ENCODE peak calls at places on chromosomes 1 and 21, in ten cellular contexts. X is right cardiac atrium; U is left lung; I is CD8-positive, alpha-beta memory T cell; B is lower lobe of right lung; E is mammary epithelial cell; N is OCI-LY7; D is uterus; F is left ventricle myocardium inferior; W is PC-9. P is an unnamed sample.

GRCh38 chr1:171860696-171861095 is 19.4 kb downstream of the DNM3 start:
- DNase-seq in X (no peak), U (no peak), I (no peak), B (no peak), E (peak), N (no peak), D (no peak), F (no peak), W (no peak), P (no peak)

GRCh38 chr21:45457161-45457831 is 52.3 kb downstream of the COL18A1 start:
- DNase-seq in X (peak), U (no peak), I (no peak), B (no peak), E (no peak), N (no peak), D (no peak), F (no peak), W (no peak), P (peak)

GRCh38 chr1:217605390-217605789 is 25.5 kb downstream of the GPATCH2 start:
- DNase-seq in X (no peak), U (no peak), I (no peak), B (no peak), E (no peak), N (no peak), D (no peak), F (no peak), W (no peak), P (no peak)

GRCh38 chr21:15063081-15063820 is 1.5 kb downstream of the NRIP1 start:
- DNase-seq in X (no peak), U (no peak), I (no peak), B (no peak), E (peak), N (no peak), D (no peak), F (no peak), W (no peak), P (peak)

GRCh38 chr1:20483833-20484525 is 2.0 kb downstream of the CAMK2N1 start:
- DNase-seq in X (peak), U (peak), I (no peak), B (no peak), E (peak), N (no peak), D (no peak), F (no peak), W (no peak), P (peak)

GRCh38 chr1:5850503-5850902 is 141.7 kb downstream of the NPHP4 start:
- DNase-seq in X (no peak), U (no peak), I (no peak), B (no peak), E (peak), N (no peak), D (no peak), F (no peak), W (no peak), P (no peak)

GRCh38 chr1:33410091-33410701 is 20.7 kb downstream of the PHC2 start:
- DNase-seq in X (no peak), U (no peak), I (no peak), B (no peak), E (no peak), N (no peak), D (no peak), F (no peak), W (no peak), P (no peak)

GRCh38 chr1:58898739-58899580 is 115.1 kb upstream of the JUN start:
- DNase-seq in X (peak), U (peak), I (no peak), B (peak), E (no peak), N (no peak), D (peak), F (peak), W (no peak), P (peak)

GRCh38 chr1:63674238-63674864 is 81.1 kb downstream of the PGM1 start:
- DNase-seq in X (peak), U (peak), I (no peak), B (peak), E (peak), N (peak), D (peak), F (peak), W (peak), P (peak)

GRCh38 chr1:34088001-34088400 is 77.0 kb downstream of the CSMD2 start:
- DNase-seq in X (no peak), U (no peak), I (no peak), B (no peak), E (no peak), N (no peak), D (no peak), F (no peak), W (no peak), P (no peak)

GRCh38 chr1:223012176-223012788 is 130.8 kb downstream of the TLR5 start:
- DNase-seq in X (no peak), U (no peak), I (no peak), B (no peak), E (no peak), N (no peak), D (no peak), F (no peak), W (no peak), P (no peak)

GRCh38 chr1:185300152-185300551 is 16.9 kb downstream of the IVNS1ABP start:
- DNase-seq in X (no peak), U (no peak), I (no peak), B (no peak), E (no peak), N (no peak), D (no peak), F (no peak), W (no peak), P (no peak)

GRCh38 chr1:215888159-215888558 is 321.1 kb downstream of the KCTD3 start:
- DNase-seq in X (no peak), U (no peak), I (no peak), B (no peak), E (no peak), N (no peak), D (no peak), F (no peak), W (no peak), P (no peak)

GRCh38 chr1:3598522-3599285 is 12.6 kb downstream of the MEGF6 start:
- DNase-seq in X (no peak), U (no peak), I (no peak), B (no peak), E (no peak), N (no peak), D (no peak), F (no peak), W (no peak), P (no peak)

GRCh38 chr1:75472089-75472970 is 138.6 kb downstream of the SLC44A5 start:
- DNase-seq in X (no peak), U (no peak), I (no peak), B (no peak), E (no peak), N (no peak), D (no peak), F (no peak), W (no peak), P (no peak)

GRCh38 chr1:221697924-221698425 is 43.9 kb downstream of the DUSP10 start:
- DNase-seq in X (no peak), U (no peak), I (no peak), B (no peak), E (peak), N (no peak), D (no peak), F (no peak), W (no peak), P (no peak)

GRCh38 chr1:145711213-145711651 is 4.1 kb upstream of the PDZK1 start:
- DNase-seq in X (no peak), U (no peak), I (no peak), B (no peak), E (no peak), N (no peak), D (no peak), F (no peak), W (peak), P (no peak)

GRCh38 chr21:35792569-35792968 is 267.8 kb downstream of the SETD4 start:
- DNase-seq in X (no peak), U (no peak), I (no peak), B (no peak), E (no peak), N (peak), D (no peak), F (no peak), W (no peak), P (no peak)

GRCh38 chr1:56137829-56138505 is 441.4 kb downstream of the PLPP3 start:
- DNase-seq in X (no peak), U (no peak), I (no peak), B (no peak), E (no peak), N (no peak), D (no peak), F (no peak), W (no peak), P (no peak)

GRCh38 chr1:184563308-184563707 is 176.5 kb downstream of the C1orf21 start:
- DNase-seq in X (no peak), U (no peak), I (no peak), B (no peak), E (peak), N (no peak), D (no peak), F (no peak), W (no peak), P (no peak)

GRCh38 chr1:15788624-15789301 is 18.7 kb downstream of the UQCRHL start:
- DNase-seq in X (no peak), U (no peak), I (no peak), B (no peak), E (peak), N (no peak), D (no peak), F (no peak), W (peak), P (no peak)

GRCh38 chr1:21607549-21608529 is 61.3 kb downstream of the RAP1GAP start:
- DNase-seq in X (peak), U (peak), I (no peak), B (peak), E (peak), N (peak), D (peak), F (peak), W (peak), P (peak)

GRCh38 chr1:109900489-109900888 is 10.2 kb upstream of the CSF1 start:
- DNase-seq in X (no peak), U (no peak), I (no peak), B (no peak), E (no peak), N (no peak), D (no peak), F (no peak), W (no peak), P (no peak)

GRCh38 chr1:232979596-232979995 is 29.2 kb downstream of the NTPCR start:
- DNase-seq in X (no peak), U (no peak), I (no peak), B (no peak), E (no peak), N (no peak), D (no peak), F (no peak), W (no peak), P (no peak)

GRCh38 chr1:239718997-239719628 is 332.7 kb downstream of the CHRM3 start:
- DNase-seq in X (no peak), U (no peak), I (peak), B (no peak), E (no peak), N (no peak), D (no peak), F (no peak), W (no peak), P (no peak)

GRCh38 chr1:198153103-198153502 is 3.7 kb upstream of the NEK7 start:
- DNase-seq in X (no peak), U (peak), I (no peak), B (no peak), E (no peak), N (no peak), D (no peak), F (no peak), W (no peak), P (peak)

GRCh38 chr21:41119901-41120300 is 48.1 kb upstream of the BACE2 start:
- DNase-seq in X (no peak), U (no peak), I (no peak), B (no peak), E (peak), N (no peak), D (no peak), F (no peak), W (peak), P (no peak)

GRCh38 chr1:235943581-235944114 is 76.9 kb upstream of the LYST start:
- DNase-seq in X (no peak), U (no peak), I (no peak), B (no peak), E (peak), N (no peak), D (no peak), F (no peak), W (peak), P (no peak)

DNA sequence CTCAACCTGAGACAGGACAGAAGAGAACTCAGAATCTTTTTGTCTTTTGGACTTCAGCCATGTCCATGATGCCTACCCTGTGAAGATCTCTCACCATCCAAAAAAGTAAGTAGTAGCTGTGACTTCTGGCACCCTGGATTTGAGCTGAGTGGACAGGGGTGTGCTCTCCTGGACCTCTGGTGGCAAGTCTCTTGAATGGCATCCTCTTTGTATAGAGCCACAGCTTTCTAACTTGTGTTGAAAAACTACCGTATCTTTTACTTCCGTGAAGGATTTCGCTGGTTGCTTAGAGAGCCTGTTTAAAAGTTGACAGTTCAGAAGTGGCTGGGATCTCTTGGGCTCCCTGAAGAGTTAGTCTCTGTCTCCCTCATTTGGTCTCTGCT is 1.8 kb downstream of the MFN2 start:
- DNase-seq in X (no peak), U (no peak), I (no peak), B (no peak), E (no peak), N (no peak), D (no peak), F (no peak), W (peak), P (no peak)
- H3K27ac ChIP-seq in X (peak), U (peak), I (peak), B (no peak), E (peak), N (no peak), D (no peak), F (peak), W (no peak), P (peak)

DNA sequence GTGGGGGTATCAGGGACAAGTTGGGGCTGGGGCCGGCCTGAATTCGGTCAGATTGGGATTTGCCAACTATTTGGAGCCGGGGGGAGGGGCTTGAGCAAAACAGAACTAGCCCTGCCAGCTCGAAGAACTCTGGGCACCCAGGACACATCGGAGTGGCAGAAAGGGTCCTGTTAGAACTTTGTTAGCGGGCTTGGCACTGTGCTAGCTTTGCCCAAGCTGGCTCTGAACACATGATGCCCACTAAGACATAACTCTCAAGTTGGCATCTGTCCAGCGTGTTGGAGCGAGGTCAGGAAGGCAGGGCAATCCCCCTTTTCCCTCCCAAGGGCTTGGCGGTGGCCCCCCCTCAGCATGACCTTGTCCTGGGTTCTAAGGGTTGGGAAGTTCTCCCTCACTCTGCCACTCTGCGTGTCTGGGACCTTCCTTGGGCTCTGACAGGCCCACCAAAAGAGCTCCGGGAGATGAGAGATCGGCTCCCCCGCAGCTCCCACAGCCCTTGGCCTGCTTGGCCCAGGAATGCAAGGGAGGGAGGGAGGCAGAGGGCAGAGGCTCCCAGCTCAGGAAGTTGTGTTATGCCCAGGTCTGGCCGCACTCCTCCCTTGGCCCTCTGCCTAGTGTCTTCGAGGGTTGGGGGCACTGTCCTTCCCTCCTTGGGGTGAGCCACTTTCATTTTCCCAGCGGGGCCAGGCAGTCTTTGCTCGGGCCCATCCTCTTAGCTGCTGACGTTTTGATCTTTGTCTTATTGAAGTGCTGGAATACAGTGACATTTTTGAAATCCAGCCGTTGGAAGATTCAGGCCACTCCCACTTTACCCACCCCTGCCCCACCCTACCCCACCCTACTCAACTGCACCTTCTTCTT is 1.2 kb downstream of the LMNA start:
- DNase-seq in X (peak), U (peak), I (no peak), B (peak), E (peak), N (no peak), D (peak), F (peak), W (peak), P (peak)
- H3K4me3 ChIP-seq in X (peak), U (peak), I (peak), B (peak), E (peak), N (no peak), D (peak), F (peak), W (peak), P (peak)

DNA sequence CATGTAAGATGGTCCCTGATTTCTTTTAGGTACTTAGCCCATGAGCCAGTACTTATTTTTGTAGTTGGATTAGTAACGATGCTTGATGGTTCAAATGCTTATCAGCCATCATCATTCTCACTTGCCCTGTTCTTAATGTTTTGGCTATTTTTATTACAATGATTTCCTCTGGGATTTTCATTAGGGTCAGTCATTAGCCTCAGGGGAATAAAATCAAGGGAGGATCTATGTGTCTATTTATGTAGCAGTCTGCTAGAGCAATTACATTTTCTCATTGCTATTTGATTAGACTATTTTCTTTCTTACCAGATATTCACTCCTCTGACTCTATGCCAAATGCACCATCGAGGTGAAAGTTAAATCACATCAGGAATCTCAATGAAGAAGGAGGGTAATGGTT is 10.9 kb upstream of the CCT8 start:
- DNase-seq in X (no peak), U (no peak), I (no peak), B (no peak), E (no peak), N (no peak), D (no peak), F (no peak), W (no peak), P (no peak)
- H3K27ac ChIP-seq in X (no peak), U (no peak), I (no peak), B (no peak), E (no peak), N (no peak), D (no peak), F (no peak), W (no peak), P (no peak)

DNA sequence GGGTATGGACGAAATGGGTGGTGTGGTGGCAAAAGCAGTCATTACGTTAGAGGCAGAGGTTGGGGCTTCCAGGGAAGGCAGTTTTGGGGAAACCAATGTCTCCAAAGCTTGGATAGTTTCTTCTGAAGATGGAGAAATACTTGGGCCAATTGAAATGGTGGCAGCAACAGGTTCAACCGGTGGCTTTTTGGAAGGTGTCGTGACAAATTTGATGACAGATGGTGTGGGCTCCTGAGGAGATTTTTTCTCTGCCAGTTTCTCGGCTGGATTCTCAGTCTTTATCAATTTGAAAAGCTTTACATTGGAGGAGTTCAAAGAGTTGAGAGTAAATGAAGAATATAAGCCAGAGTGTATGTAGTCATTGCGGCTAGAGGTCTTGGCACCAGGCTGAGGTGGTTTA is 11.5 kb downstream of the ELK4 start:
- DNase-seq in X (no peak), U (no peak), I (no peak), B (no peak), E (no peak), N (no peak), D (no peak), F (no peak), W (no peak), P (no peak)
- H3K4me3 ChIP-seq in X (no peak), U (no peak), I (no peak), B (no peak), E (no peak), N (no peak), D (no peak), F (no peak), W (no peak), P (no peak)

GRCh38 chr1:211633523-211633843 is 41.9 kb downstream of the NEK2 start:
- DNase-seq in X (no peak), U (no peak), I (no peak), B (peak), E (no peak), N (no peak), D (no peak), F (no peak), W (no peak), P (no peak)
- H3K27ac ChIP-seq in X (peak), U (no peak), I (no peak), B (no peak), E (peak), N (no peak), D (no peak), F (peak), W (no peak), P (no peak)

GRCh38 chr1:8096105-8097011 is 70.2 kb upstream of the ERRFI1 start:
- DNase-seq in X (no peak), U (no peak), I (no peak), B (no peak), E (peak), N (no peak), D (no peak), F (no peak), W (peak), P (no peak)
- H3K4me3 ChIP-seq in X (no peak), U (no peak), I (no peak), B (no peak), E (no peak), N (no peak), D (no peak), F (no peak), W (peak), P (no peak)

DNA sequence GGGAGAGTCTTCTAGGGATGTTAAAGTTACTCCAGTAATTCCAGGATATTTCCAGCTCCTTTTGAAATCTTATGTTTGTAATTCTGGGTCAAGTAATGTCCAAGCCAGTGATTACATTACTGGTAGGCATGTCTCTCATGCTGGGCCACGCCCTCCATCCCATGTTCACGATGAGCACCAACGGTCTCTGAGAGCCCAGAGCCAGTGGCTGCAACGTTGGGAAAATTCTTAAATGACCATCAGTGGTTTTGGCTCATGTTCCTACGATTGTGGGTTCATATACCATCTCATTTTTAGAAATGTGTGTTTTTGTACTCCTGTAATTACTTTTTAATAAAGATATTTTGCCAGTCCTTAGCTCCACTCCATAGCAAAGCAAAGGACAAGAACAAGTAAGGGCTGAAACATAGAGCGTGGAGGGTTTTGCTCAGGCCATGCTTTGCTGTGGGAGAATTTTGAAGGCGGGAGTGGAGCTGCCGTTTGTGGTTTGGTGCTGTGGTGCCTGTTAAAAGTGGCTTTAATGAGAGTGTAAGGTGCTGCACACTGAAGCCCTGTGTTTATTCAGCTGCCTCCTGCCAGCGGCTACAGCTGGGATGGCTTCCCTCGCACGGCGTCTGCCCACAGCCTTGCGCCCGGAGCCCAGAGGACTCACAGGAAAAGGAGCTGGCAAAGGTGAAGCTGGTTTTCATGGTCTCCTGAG is 28.9 kb downstream of the VANGL1 start:
- DNase-seq in X (no peak), U (no peak), I (no peak), B (no peak), E (no peak), N (no peak), D (no peak), F (no peak), W (peak), P (no peak)
- H3K27ac ChIP-seq in X (no peak), U (no peak), I (no peak), B (no peak), E (no peak), N (no peak), D (no peak), F (no peak), W (peak), P (no peak)